ENCODE peak calls at places on chromosomes 2 and 18, in five cellular contexts. One of them, this sample, is unnamed. For H3K36me3, the result is how much of the 10 kb centered on the place peaks cover.

GRCh38 chr18:55486936-55487335 is 101.1 kb downstream of the TCF4 start:
- DNase-seq in GM06990: no peak
- DNase-seq in PC-3: no peak
- DNase-seq in PC-9: no peak
- DNase-seq in astrocyte: no peak
- DNase-seq in this sample: no peak

GRCh38 chr2:241859436-241860183 is 916 bp upstream of the PDCD1 start:
- DNase-seq in GM06990: peak
- DNase-seq in astrocyte: no peak
- DNase-seq in PC-9: no peak
- DNase-seq in PC-3: no peak
- DNase-seq in this sample: no peak

GRCh38 chr2:112138143-112139032 is at the start of gene FBLN7:
- DNase-seq in PC-9: no peak
- DNase-seq in astrocyte: no peak
- DNase-seq in PC-3: no peak
- DNase-seq in GM06990: no peak
- DNase-seq in this sample: peak

GRCh38 chr2:44314354-44314753 is 39.1 kb downstream of the SLC3A1 start:
- DNase-seq in astrocyte: no peak
- DNase-seq in GM06990: no peak
- DNase-seq in PC-3: no peak
- DNase-seq in PC-9: no peak
- DNase-seq in this sample: no peak

GRCh38 chr2:118817469-118817868 is 30.0 kb downstream of the EN1 start:
- DNase-seq in PC-9: no peak
- DNase-seq in GM06990: no peak
- DNase-seq in astrocyte: no peak
- DNase-seq in PC-3: no peak
- DNase-seq in this sample: no peak

GRCh38 chr2:83991992-83992391 is 467.1 kb downstream of the SUCLG1 start:
- DNase-seq in astrocyte: no peak
- DNase-seq in PC-9: no peak
- DNase-seq in PC-3: peak
- DNase-seq in GM06990: no peak
- DNase-seq in this sample: peak

GRCh38 chr18:24656571-24656971 is 196.1 kb downstream of the HRH4 start:
- DNase-seq in PC-3: peak
- DNase-seq in PC-9: no peak
- DNase-seq in astrocyte: peak
- DNase-seq in GM06990: no peak
- DNase-seq in this sample: no peak

GRCh38 chr2:189751080-189751658 is 11.4 kb downstream of the OSGEPL1 start:
- DNase-seq in GM06990: no peak
- DNase-seq in PC-9: no peak
- DNase-seq in PC-3: peak
- DNase-seq in astrocyte: no peak
- DNase-seq in this sample: peak

GRCh38 chr18:54717673-54718435 is 110.4 kb upstream of the RAB27B start:
- DNase-seq in astrocyte: peak
- DNase-seq in PC-3: no peak
- DNase-seq in PC-9: no peak
- DNase-seq in GM06990: peak
- DNase-seq in this sample: no peak

GRCh38 chr18:51074605-51075004 is 44.6 kb downstream of the SMAD4 start:
- DNase-seq in astrocyte: no peak
- DNase-seq in PC-3: no peak
- DNase-seq in GM06990: peak
- DNase-seq in PC-9: no peak
- DNase-seq in this sample: no peak

GRCh38 chr18:51070545-51070944 is 40.5 kb downstream of the SMAD4 start:
- DNase-seq in GM06990: no peak
- DNase-seq in astrocyte: peak
- DNase-seq in PC-9: no peak
- DNase-seq in PC-3: peak
- DNase-seq in this sample: peak

GRCh38 chr18:51076503-51076902 is 46.5 kb downstream of the SMAD4 start:
- DNase-seq in GM06990: no peak
- DNase-seq in astrocyte: no peak
- DNase-seq in PC-3: no peak
- DNase-seq in PC-9: no peak
- DNase-seq in this sample: no peak

GRCh38 chr18:51069885-51070284 is 39.9 kb downstream of the SMAD4 start:
- DNase-seq in PC-9: no peak
- DNase-seq in astrocyte: peak
- DNase-seq in GM06990: no peak
- DNase-seq in PC-3: no peak
- DNase-seq in this sample: no peak

GRCh38 chr18:51072586-51073303 is 42.7 kb downstream of the SMAD4 start:
- DNase-seq in GM06990: no peak
- DNase-seq in PC-3: no peak
- DNase-seq in astrocyte: no peak
- DNase-seq in PC-9: no peak
- DNase-seq in this sample: no peak
- H3K36me3 ChIP-seq in GM06990: under half
- H3K36me3 ChIP-seq in PC-3: under half
- H3K36me3 ChIP-seq in astrocyte: under half
- H3K36me3 ChIP-seq in PC-9: under half
- H3K36me3 ChIP-seq in this sample: under half

GRCh38 chr18:2704541-2704940 is 49.0 kb downstream of the SMCHD1 start:
- DNase-seq in PC-9: no peak
- DNase-seq in PC-3: no peak
- DNase-seq in GM06990: no peak
- DNase-seq in astrocyte: no peak
- DNase-seq in this sample: no peak

GRCh38 chr18:2697184-2697583 is 41.7 kb downstream of the SMCHD1 start:
- DNase-seq in GM06990: no peak
- DNase-seq in PC-9: no peak
- DNase-seq in PC-3: no peak
- DNase-seq in astrocyte: no peak
- DNase-seq in this sample: no peak

GRCh38 chr18:2699001-2699400 is 43.5 kb downstream of the SMCHD1 start:
- DNase-seq in astrocyte: no peak
- DNase-seq in PC-9: no peak
- DNase-seq in PC-3: no peak
- DNase-seq in GM06990: no peak
- DNase-seq in this sample: no peak
- H3K36me3 ChIP-seq in astrocyte: under half
- H3K36me3 ChIP-seq in PC-9: under half
- H3K36me3 ChIP-seq in PC-3: half or more
- H3K36me3 ChIP-seq in GM06990: under half
- H3K36me3 ChIP-seq in this sample: half or more

DNA sequence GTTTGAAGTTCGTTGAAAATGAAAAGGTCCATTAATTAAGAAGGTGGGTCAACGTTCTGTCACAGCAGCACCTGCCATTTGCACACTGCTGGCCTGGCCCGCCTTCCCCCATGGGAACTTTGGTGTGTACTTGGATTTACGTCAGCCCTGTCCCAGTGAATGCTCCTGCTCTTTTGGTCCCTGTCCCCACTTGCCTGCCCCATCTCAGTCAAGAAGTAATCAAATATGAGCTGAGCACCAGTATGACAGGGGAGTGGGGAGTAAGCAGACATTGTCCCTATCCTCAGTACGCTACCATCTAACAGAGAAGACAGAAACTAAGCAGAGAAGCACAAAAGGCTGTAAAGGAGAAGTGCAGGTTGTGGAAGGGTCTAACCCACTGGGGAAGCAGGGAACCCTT is 65.1 kb downstream of the SLC4A3 start:
- DNase-seq in PC-9: no peak
- DNase-seq in astrocyte: no peak
- DNase-seq in PC-3: no peak
- DNase-seq in GM06990: no peak
- DNase-seq in this sample: no peak
- H3K36me3 ChIP-seq in PC-9: under half
- H3K36me3 ChIP-seq in astrocyte: under half
- H3K36me3 ChIP-seq in PC-3: under half
- H3K36me3 ChIP-seq in GM06990: under half
- H3K36me3 ChIP-seq in this sample: under half

DNA sequence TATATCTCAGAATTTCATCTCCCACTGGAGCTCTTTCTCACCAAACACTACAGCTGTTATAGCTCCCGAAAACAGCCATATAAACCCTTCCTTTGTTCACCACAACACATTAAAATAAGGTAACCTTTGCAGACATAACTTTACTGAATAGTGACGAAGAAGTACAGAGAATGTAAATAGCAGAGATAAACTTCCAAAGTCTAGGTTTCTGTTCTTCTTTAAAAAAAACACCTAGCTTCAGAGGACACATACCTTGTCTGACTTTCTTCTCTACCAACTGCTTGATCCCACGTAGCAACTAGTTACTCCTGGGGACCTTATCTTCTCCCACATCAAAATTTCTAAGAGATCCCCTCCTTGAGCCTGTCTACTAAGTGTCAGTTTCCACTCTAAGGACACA is 32.3 kb downstream of the ATL2 start:
- DNase-seq in astrocyte: no peak
- DNase-seq in GM06990: no peak
- DNase-seq in PC-9: no peak
- DNase-seq in PC-3: no peak
- DNase-seq in this sample: no peak
- H3K36me3 ChIP-seq in astrocyte: under half
- H3K36me3 ChIP-seq in GM06990: under half
- H3K36me3 ChIP-seq in PC-9: under half
- H3K36me3 ChIP-seq in PC-3: half or more
- H3K36me3 ChIP-seq in this sample: under half

DNA sequence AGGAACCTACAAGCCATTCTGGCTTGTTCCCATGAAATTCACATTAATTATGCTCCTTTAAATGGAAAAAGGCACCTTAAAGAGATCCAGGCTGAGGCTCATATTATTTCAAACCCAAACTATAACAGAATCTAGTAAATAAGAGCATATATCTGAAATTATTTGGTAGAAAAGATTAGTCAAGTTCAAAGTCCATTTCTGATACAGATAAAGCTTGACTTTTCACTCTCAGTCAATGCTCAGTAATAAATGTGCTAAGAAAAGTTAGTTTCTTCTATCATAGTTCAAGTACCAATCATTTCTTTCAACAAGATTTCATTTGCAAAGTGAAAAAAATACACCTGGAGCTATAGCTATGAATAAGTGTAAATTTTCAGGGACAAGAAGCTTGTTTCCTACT is 61.8 kb upstream of the NARS1 start:
- DNase-seq in PC-9: no peak
- DNase-seq in GM06990: no peak
- DNase-seq in PC-3: no peak
- DNase-seq in astrocyte: no peak
- DNase-seq in this sample: no peak
- H3K36me3 ChIP-seq in PC-9: under half
- H3K36me3 ChIP-seq in GM06990: under half
- H3K36me3 ChIP-seq in PC-3: under half
- H3K36me3 ChIP-seq in astrocyte: under half
- H3K36me3 ChIP-seq in this sample: under half

DNA sequence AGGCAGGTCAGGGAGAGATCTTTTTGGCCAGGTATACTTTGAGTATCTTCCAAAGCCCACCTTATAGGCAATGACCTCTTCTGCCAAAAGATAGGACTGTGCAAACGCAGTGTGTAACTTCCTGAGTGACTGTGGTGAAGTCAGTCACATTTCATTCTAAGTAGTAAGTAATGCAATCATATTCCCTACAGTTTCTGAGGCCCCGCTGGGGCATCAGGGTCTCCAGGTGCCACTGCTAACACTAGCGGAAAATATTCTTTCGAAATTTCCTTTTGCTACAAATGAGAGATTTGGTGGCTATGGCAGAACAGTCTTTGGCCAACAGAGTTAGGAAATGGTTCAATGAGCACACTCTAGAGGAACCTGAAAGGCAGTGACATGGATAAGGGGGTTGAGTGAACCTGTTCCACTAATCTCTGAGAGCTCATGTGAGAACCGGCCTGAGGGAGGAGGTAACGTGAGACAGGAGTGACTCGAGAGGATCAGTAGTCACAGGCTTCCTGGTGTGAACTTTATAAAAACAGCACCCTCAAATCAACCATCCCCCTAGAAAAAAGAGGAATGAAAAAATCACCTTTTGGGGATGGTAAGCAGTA is 102.6 kb upstream of the LPIN2 start:
- DNase-seq in PC-3: peak
- DNase-seq in GM06990: no peak
- DNase-seq in PC-9: peak
- DNase-seq in astrocyte: no peak
- DNase-seq in this sample: no peak
- H3K36me3 ChIP-seq in PC-3: under half
- H3K36me3 ChIP-seq in GM06990: under half
- H3K36me3 ChIP-seq in PC-9: under half
- H3K36me3 ChIP-seq in astrocyte: under half
- H3K36me3 ChIP-seq in this sample: under half

GRCh38 chr2:144477281-144477942 is 42.5 kb downstream of the ZEB2 start:
- DNase-seq in PC-3: no peak
- DNase-seq in GM06990: no peak
- DNase-seq in PC-9: no peak
- DNase-seq in astrocyte: peak
- DNase-seq in this sample: peak
- H3K36me3 ChIP-seq in PC-3: under half
- H3K36me3 ChIP-seq in GM06990: under half
- H3K36me3 ChIP-seq in PC-9: under half
- H3K36me3 ChIP-seq in astrocyte: under half
- H3K36me3 ChIP-seq in this sample: under half